ENCODE peak calls at places on chromosome 3, in four cellular contexts. D is aorta, F is fibroblast of lung, B is Peyer's patch. N is an unnamed sample. For H3K4me1, the result is how much of the 10 kb centered on the place peaks cover.

GRCh38 chr3:107441617-107442016 is 64.4 kb downstream of the CCDC54 start:
- DNase-seq in F (no peak), B (no peak), D (no peak), N (no peak)

GRCh38 chr3:63278171-63278999 is at the start of gene SYNPR:
- DNase-seq in B (no peak), D (no peak), F (no peak), N (no peak)

GRCh38 chr3:42159706-42160472 is 68.7 kb downstream of the TRAK1 start:
- DNase-seq in F (no peak), D (no peak), B (peak), N (peak)

GRCh38 chr3:162492446-162493081 is 996.0 kb downstream of the OTOL1 start:
- DNase-seq in B (no peak), D (no peak), F (peak), N (no peak)

GRCh38 chr3:44104668-44105321 is 136.9 kb upstream of the TOPAZ1 start:
- DNase-seq in F (peak), B (no peak), D (no peak), N (no peak)

GRCh38 chr3:111471851-111472250 is 70.1 kb upstream of the CD96 start:
- DNase-seq in B (no peak), D (no peak), F (no peak), N (no peak)

GRCh38 chr3:129197341-129197740 is 13.6 kb upstream of the CNBP start:
- DNase-seq in F (no peak), B (no peak), D (no peak), N (no peak)

GRCh38 chr3:53238051-53238850 is 17.6 kb downstream of the TKT start:
- DNase-seq in B (no peak), F (peak), D (no peak), N (no peak)

GRCh38 chr3:172042136-172042535 is 2.8 kb downstream of the FNDC3B start:
- DNase-seq in F (no peak), B (no peak), D (no peak), N (no peak)

GRCh38 chr3:157542711-157543485 is 39.7 kb upstream of the VEPH1 start:
- DNase-seq in B (no peak), D (peak), F (peak), N (peak)

GRCh38 chr3:71103430-71103881 is 480.1 kb downstream of the FOXP1 start:
- DNase-seq in F (peak), D (peak), B (no peak), N (peak)

GRCh38 chr3:62414786-62415185 is 41.4 kb upstream of the FEZF2 start:
- DNase-seq in D (no peak), F (no peak), B (no peak), N (no peak)

GRCh38 chr3:64444619-64445317 is 219.5 kb upstream of the PRICKLE2 start:
- DNase-seq in B (no peak), D (no peak), F (no peak), N (no peak)

GRCh38 chr3:61009025-61009424 is 242.2 kb downstream of the FHIT start:
- DNase-seq in B (peak), F (no peak), D (no peak), N (no peak)

GRCh38 chr3:146308222-146308621 is 57.3 kb upstream of the PLSCR4 start:
- DNase-seq in B (no peak), D (no peak), F (peak), N (no peak)

GRCh38 chr3:171687998-171688397 is 122.3 kb downstream of the PLD1 start:
- DNase-seq in F (peak), B (no peak), D (no peak), N (no peak)

GRCh38 chr3:163490119-163490518 is 1588.2 kb downstream of the SI start:
- DNase-seq in F (peak), D (no peak), B (no peak), N (no peak)

GRCh38 chr3:105868450-105868744 is 415 bp downstream of the CBLB start:
- DNase-seq in F (peak), B (peak), D (peak), N (peak)

GRCh38 chr3:34159613-34160420 is 361.4 kb downstream of the PDCD6IP start:
- DNase-seq in D (no peak), F (no peak), B (no peak), N (no peak)

GRCh38 chr3:126270145-126270811 is 86.9 kb downstream of the KLF15 start:
- DNase-seq in F (peak), D (peak), B (no peak), N (peak)

GRCh38 chr3:14289590-14290453 is 111.2 kb downstream of the LSM3 start:
- DNase-seq in B (no peak), D (no peak), F (peak), N (no peak)

GRCh38 chr3:70543493-70543892 is 231.1 kb upstream of the MDFIC2 start:
- DNase-seq in B (no peak), F (no peak), D (no peak), N (peak)

GRCh38 chr3:42500091-42500490 is 2.4 kb upstream of the VIPR1 start:
- DNase-seq in D (peak), B (no peak), F (no peak), N (no peak)

GRCh38 chr3:120448707-120449650 is 1.8 kb downstream of the FSTL1 start:
- DNase-seq in B (no peak), F (peak), D (peak), N (peak)

GRCh38 chr3:178768072-178768864 is 232.0 kb downstream of the KCNMB2 start:
- DNase-seq in D (no peak), B (no peak), F (no peak), N (no peak)

GRCh38 chr3:63029326-63029725 is 154.1 kb upstream of the CADPS start:
- DNase-seq in D (no peak), F (no peak), B (no peak), N (no peak)

GRCh38 chr3:89227218-89227617 is 119.8 kb downstream of the EPHA3 start:
- DNase-seq in D (no peak), F (peak), B (no peak), N (no peak)

GRCh38 chr3:39641210-39641718 is 168.1 kb upstream of the MYRIP start:
- DNase-seq in B (no peak), D (no peak), F (no peak), N (no peak)

GRCh38 chr3:58034738-58035511 is 26.7 kb downstream of the FLNB start:
- DNase-seq in F (no peak), B (no peak), D (no peak), N (no peak)

GRCh38 chr3:23682646-23683045 is 123.1 kb upstream of the UBE2E1 start:
- DNase-seq in B (no peak), F (no peak), D (no peak), N (peak)

GRCh38 chr3:160981217-160981938 is 123.8 kb downstream of the B3GALNT1 start:
- DNase-seq in D (no peak), F (no peak), B (peak), N (no peak)
- H3K27ac ChIP-seq in D (no peak), F (no peak), B (no peak), N (no peak)

GRCh38 chr3:159832024-159832423 is 156.6 kb upstream of the IL12A start:
- DNase-seq in D (no peak), B (no peak), F (no peak), N (no peak)

GRCh38 chr3:159829056-159829995 is 159.3 kb upstream of the IL12A start:
- DNase-seq in B (no peak), F (peak), D (no peak), N (peak)

GRCh38 chr3:159830523-159831151 is 158.0 kb upstream of the IL12A start:
- DNase-seq in B (no peak), F (peak), D (no peak), N (no peak)

GRCh38 chr3:159828542-159828943 is 160.1 kb upstream of the IL12A start:
- DNase-seq in B (no peak), D (no peak), F (peak), N (no peak)

DNA sequence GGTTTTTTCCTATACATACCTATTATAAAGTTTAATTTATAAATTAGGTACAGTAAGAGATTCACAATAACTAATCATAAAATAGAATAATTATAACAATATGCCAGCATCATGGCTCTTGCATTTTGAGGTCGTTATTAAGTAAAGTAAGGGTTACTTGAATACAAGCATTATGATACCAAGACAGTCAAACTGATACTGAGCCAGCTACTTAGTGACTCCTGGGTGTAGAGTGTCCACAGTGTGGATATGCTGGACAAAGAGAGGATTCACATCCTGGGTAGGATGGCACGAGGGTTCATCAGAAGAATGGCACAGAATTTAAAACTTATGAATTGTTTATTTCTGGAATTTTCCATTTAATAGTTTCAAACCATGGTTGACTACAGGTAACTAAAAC is 157.2 kb upstream of the IL12A start:
- DNase-seq in F (no peak), B (no peak), D (no peak), N (no peak)
- H3K4me1 ChIP-seq in F (under half), B (under half), D (under half), N (under half)

GRCh38 chr3:4856136-4856535 is 123.1 kb upstream of the BHLHE40 start:
- DNase-seq in F (no peak), B (no peak), D (no peak), N (no peak)

GRCh38 chr3:4856564-4856963 is 122.7 kb upstream of the BHLHE40 start:
- DNase-seq in B (no peak), F (no peak), D (no peak), N (no peak)

GRCh38 chr3:4862973-4863372 is 116.3 kb upstream of the BHLHE40 start:
- DNase-seq in F (no peak), D (no peak), B (no peak), N (no peak)

GRCh38 chr3:4856986-4857385 is 122.3 kb upstream of the BHLHE40 start:
- DNase-seq in F (no peak), B (no peak), D (no peak), N (no peak)

GRCh38 chr3:4859788-4860187 is 119.4 kb upstream of the BHLHE40 start:
- DNase-seq in B (no peak), D (no peak), F (no peak), N (no peak)
- H3K27ac ChIP-seq in B (no peak), D (no peak), F (no peak), N (no peak)

DNA sequence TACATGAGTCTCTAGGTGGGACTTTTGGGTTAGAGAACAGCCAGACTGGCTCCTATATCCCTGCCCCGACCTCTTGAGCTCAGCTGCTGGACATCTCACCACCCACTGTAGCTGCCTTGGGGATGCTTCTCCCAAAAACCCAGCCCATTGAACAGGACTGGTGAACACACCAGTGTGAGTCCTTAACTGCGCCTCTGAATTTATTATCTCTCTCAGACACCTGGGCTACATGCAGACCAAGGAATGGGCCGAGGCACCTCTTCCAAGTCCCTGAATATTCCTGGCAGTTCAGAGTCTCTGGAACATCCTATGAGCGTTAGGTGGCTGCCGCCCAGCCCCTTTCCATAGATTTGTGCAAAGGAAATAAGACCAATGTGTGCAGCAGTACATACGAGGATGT is 104.8 kb upstream of the RPL32 start:
- DNase-seq in B (no peak), F (no peak), D (no peak), N (no peak)
- H3K4me1 ChIP-seq in B (under half), F (under half), D (under half), N (half or more)

GRCh38 chr3:138124689-138125420 is 7.3 kb downstream of the A4GNT start:
- DNase-seq in D (no peak), F (peak), B (no peak), N (no peak)

GRCh38 chr3:138127636-138128365 is 4.4 kb downstream of the A4GNT start:
- DNase-seq in F (no peak), B (no peak), D (no peak), N (no peak)

GRCh38 chr3:138124188-138124587 is 8.0 kb downstream of the A4GNT start:
- DNase-seq in B (no peak), F (no peak), D (no peak), N (no peak)

DNA sequence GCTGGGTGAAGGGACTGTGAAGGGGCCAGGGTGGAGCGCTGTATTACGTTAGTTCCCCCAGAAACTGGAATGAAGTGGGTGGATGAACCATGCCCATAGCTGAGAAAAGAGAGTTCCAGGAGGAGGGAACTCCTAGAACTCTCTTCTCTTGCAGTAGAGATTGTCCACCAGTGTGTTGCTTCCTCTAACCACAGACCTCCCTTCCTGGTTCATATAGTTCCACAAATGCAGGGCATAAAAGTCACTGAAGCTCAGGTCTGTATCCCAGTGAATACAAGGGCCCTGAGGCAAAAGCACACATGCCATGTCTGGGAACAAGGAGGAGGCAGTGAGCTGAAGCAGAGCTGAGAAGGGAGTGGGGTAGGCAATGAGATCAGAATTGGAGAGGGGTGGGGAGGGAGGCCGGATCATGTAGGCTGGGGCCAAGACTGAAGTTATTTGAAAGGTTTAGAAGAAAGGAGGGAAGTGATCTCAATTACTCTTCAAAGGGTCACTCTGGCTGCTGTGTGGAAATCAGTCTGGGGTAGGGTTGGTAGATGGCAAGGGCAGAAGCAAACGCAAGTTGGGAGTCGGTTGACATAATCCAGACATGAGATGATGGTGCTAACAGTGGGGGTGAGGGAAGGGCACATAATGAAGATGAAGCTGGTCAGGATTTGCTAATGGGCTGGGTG is 6.5 kb downstream of the A4GNT start:
- DNase-seq in F (peak), D (no peak), B (no peak), N (no peak)
- H3K27ac ChIP-seq in F (peak), D (no peak), B (no peak), N (no peak)

GRCh38 chr3:37943126-37943525 is 47.5 kb upstream of the VILL start:
- DNase-seq in B (no peak), D (no peak), F (no peak), N (no peak)

GRCh38 chr3:37942646-37943045 is 47.9 kb upstream of the VILL start:
- DNase-seq in F (no peak), D (no peak), B (no peak), N (no peak)

GRCh38 chr3:37941608-37942540 is 48.7 kb upstream of the VILL start:
- DNase-seq in B (no peak), D (no peak), F (no peak), N (no peak)

GRCh38 chr3:37938011-37938410 is 52.6 kb upstream of the VILL start:
- DNase-seq in B (no peak), F (no peak), D (no peak), N (no peak)

DNA sequence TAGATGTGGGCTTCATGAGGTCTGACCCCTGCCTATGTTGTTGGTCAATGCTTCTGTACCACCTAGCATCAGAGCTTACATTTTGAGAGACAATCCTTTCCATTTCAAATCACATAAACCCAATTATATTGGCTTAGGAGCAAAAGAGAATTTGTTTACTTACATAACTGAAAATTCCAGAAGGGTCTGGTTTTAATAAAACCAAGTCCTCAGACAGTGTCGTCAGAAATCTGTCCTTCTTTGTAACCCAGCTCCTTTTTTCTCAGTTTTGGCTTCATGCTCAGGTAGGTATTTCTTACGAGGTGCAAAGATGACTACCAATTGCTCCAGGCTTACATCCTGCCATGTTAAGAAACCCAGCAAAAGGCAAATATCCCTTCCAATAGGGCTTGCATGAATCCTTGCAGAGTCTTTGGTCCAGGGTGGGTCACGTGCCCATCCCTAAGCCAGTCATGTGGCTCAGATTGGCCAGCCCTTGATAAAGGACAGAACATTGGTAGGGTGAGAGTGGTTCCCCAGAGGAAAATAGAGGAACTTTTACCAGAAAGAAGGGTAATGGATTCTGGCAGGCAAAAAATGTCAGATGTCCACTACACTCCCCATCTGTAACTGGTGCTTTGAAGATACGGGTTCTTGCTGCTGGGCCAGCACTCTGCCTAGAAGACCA is 50.2 kb upstream of the VILL start:
- DNase-seq in B (no peak), F (no peak), D (no peak), N (no peak)
- H3K4me1 ChIP-seq in B (under half), F (under half), D (under half), N (under half)

N was measured in psoas muscle.